ENCODE peak calls at places on chromosomes 4 and X, in four cellular contexts. T, Y, H and G are unnamed samples.

GRCh38 chr4:143188325-143189088 is 3.8 kb downstream of the USP38 start:
- DNase-seq in T (no peak), H (no peak), Y (peak), G (no peak)

GRCh38 chr4:41160010-41160789 is 54.1 kb downstream of the APBB2 start:
- DNase-seq in T (peak), Y (peak), H (no peak), G (no peak)

GRCh38 chrX:68912113-68912980 is 83.5 kb downstream of the EFNB1 start:
- DNase-seq in H (no peak), T (no peak), Y (peak), G (no peak)

GRCh38 chrX:49111846-49112245 is 11.7 kb downstream of the GPKOW start:
- DNase-seq in T (no peak), H (no peak), Y (no peak), G (no peak)

GRCh38 chr4:26257850-26258249 is 63.0 kb upstream of the RBPJ start:
- DNase-seq in T (no peak), Y (no peak), H (no peak), G (no peak)

GRCh38 chr4:146382194-146382593 is 139.5 kb downstream of the SLC10A7 start:
- DNase-seq in H (no peak), Y (no peak), T (no peak), G (no peak)

GRCh38 chr4:153634737-153635353 is 49.2 kb upstream of the TLR2 start:
- DNase-seq in T (no peak), H (no peak), Y (peak), G (no peak)

GRCh38 chrX:113370001-113370400 is 529.4 kb upstream of the AMOT start:
- DNase-seq in T (no peak), Y (no peak), H (no peak), G (no peak)

GRCh38 chr4:6753103-6753560 is 29.4 kb upstream of the KIAA0232 start:
- DNase-seq in H (no peak), T (no peak), Y (no peak), G (no peak)

GRCh38 chrX:57655065-57655464 is 25.0 kb downstream of the NLRP2B start:
- DNase-seq in Y (no peak), T (no peak), H (no peak), G (no peak)

GRCh38 chrX:74438771-74439170 is 17.5 kb downstream of the SLC16A2 start:
- DNase-seq in H (no peak), T (no peak), Y (no peak), G (no peak)

GRCh38 chr4:48173055-48173991 is 39.3 kb upstream of the TXK start:
- DNase-seq in T (peak), Y (peak), H (no peak), G (no peak)

GRCh38 chr4:20137176-20137575 is 114.5 kb upstream of the SLIT2 start:
- DNase-seq in H (no peak), T (no peak), Y (peak), G (no peak)

GRCh38 chrX:68892134-68892533 is 63.3 kb downstream of the EFNB1 start:
- DNase-seq in Y (no peak), H (no peak), T (no peak), G (no peak)

GRCh38 chrX:18252644-18253359 is 32.1 kb upstream of the BEND2 start:
- DNase-seq in T (no peak), H (no peak), Y (no peak), G (no peak)

GRCh38 chr4:36323801-36324419 is 42.5 kb downstream of the DTHD1 start:
- DNase-seq in H (no peak), Y (no peak), T (no peak), G (no peak)

GRCh38 chr4:120869511-120870278 is 52.8 kb downstream of the PRDM5 start:
- DNase-seq in H (no peak), Y (no peak), T (no peak), G (no peak)

GRCh38 chr4:88779431-88779830 is 81.8 kb upstream of the NAP1L5 start:
- DNase-seq in Y (peak), T (no peak), H (no peak), G (no peak)

GRCh38 chr4:150462743-150463142 is 119.2 kb upstream of the MAB21L2 start:
- DNase-seq in T (no peak), Y (no peak), H (no peak), G (no peak)

GRCh38 chr4:83109480-83110221 is 4.9 kb downstream of the PLAC8 start:
- DNase-seq in Y (peak), H (peak), T (peak), G (no peak)

GRCh38 chrX:18351774-18352173 is 2.7 kb downstream of the SCML2 start:
- DNase-seq in Y (no peak), T (no peak), H (no peak), G (no peak)

GRCh38 chr4:72858328-72858727 is 211.2 kb downstream of the COX18 start:
- DNase-seq in H (no peak), T (no peak), Y (peak), G (no peak)

GRCh38 chr4:178970433-178971140 is 1528.3 kb upstream of the AGA start:
- DNase-seq in H (no peak), T (no peak), Y (no peak), G (no peak)

GRCh38 chr4:184647391-184648101 is 1.7 kb downstream of the CASP3 start:
- DNase-seq in H (no peak), T (no peak), Y (peak), G (no peak)

GRCh38 chr4:59127748-59128147 is 2017.6 kb upstream of the IGFBP7 start:
- DNase-seq in Y (no peak), H (no peak), T (no peak), G (no peak)

GRCh38 chrX:70033348-70033747 is 16.4 kb downstream of the AWAT2 start:
- DNase-seq in Y (peak), T (no peak), H (no peak), G (no peak)

GRCh38 chr4:141575884-141576283 is 60.5 kb upstream of the IL15 start:
- DNase-seq in Y (no peak), H (no peak), T (no peak), G (no peak)

GRCh38 chr4:164596927-164597326 is 157.0 kb upstream of the SMIM31 start:
- DNase-seq in Y (no peak), H (no peak), T (no peak), G (no peak)

GRCh38 chrX:101409043-101409442 is 1.0 kb downstream of the HNRNPH2 start:
- DNase-seq in T (no peak), H (no peak), Y (no peak), G (no peak)

GRCh38 chrX:19954707-19955106 is 36.2 kb downstream of the BCLAF3 start:
- DNase-seq in T (no peak), Y (no peak), H (no peak), G (no peak)

GRCh38 chr4:5192271-5192670 is 141.0 kb downstream of the STK32B start:
- DNase-seq in H (no peak), Y (no peak), T (no peak), G (no peak)

DNA sequence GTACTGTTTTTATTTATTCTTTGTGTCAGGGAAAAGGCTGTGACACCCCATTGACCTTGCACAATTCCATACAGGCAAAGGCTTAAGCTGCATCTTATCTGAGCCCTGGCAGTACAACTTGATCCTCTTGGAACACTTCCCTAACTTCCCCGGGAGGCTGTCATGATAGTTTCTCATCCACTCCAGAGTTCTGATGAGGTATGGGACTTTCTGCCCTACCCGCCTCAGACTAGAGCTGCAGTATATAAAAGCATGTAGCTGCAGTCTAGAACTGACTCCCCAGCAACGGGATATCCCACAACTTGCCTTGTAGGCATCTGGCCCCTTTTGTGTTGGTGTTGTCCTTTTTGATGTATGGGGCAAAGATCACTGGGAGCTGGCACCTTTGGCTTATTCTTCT is 72.7 kb downstream of the FNIP2 start:
- DNase-seq in T (no peak), Y (no peak), H (no peak), G (peak)
- H3K4me3 ChIP-seq in T (no peak), Y (no peak), H (no peak), G (peak)

DNA sequence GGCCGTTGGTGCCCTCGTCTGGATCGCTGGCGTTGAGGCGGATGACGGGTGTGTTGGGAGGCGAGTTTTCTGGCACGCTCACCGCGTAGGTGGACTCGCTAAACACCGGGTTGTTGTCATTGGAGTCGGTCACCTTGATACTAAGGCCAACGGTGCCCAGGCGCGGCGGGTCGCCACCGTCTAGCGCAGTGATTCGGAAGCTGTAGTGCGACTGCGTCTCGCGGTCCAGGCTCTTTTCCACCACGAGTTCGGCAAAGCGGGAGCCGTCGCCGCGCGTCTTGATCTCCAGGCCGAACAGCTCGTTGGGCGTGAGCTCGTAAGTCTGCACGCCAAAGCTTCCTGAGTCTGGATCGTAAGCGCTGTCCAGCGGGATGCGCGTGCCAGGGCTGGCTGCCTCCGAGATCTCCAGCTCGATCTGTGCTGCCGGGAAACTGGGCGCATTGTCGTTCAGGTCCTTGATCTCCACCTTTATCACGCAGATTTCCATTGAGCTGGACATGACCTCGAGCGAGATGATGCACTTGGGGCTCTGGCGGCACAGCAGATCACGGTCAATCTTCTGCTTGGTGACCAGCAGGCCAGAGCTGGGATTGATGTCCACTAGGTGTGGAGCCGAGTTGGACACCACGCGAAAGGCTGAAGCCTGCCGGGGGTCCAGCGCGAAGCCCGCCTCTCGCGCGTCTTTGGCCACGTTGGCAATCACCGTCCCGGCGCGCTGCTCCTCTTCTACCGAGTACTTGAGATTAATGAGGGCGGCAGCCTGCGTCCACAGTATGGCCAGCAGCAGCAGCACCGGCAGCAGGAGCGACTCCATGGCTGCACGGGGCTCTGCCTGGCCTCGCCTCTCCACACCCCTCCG is 2.1 kb downstream of the PCDH19 start:
- DNase-seq in H (no peak), T (no peak), Y (no peak), G (no peak)
- H3K4me3 ChIP-seq in H (no peak), T (no peak), Y (no peak), G (peak)

DNA sequence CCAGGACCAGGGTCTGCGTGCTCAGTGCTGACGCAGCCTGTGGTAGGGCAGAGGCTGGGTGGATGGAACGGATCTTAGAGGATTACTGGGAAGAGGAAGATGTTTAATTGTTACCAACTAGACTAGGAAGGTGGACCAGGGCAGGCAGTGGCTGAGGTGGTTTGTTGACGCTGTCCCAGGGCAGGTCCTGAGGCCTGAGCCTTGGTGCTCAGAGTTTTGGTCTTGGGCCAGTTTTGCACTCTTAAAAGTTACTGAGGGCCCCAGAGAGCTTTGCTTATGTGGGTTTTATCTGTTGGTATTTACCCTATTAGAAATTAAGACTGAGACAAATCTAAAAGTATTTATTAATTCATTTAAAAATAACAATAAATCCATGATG is 20.4 kb downstream of the RNF212 start:
- DNase-seq in T (no peak), Y (no peak), H (no peak), G (no peak)
- H3K4me3 ChIP-seq in T (no peak), Y (no peak), H (no peak), G (no peak)

GRCh38 chr4:7778524-7779193 is 161.0 kb downstream of the AFAP1 start:
- DNase-seq in Y (peak), T (no peak), H (no peak), G (peak)
- H3K4me3 ChIP-seq in Y (no peak), T (no peak), H (no peak), G (peak)

GRCh38 chr4:137106287-137106686 is 426.0 kb downstream of the PCDH18 start:
- DNase-seq in T (no peak), H (no peak), Y (no peak), G (no peak)

DNA sequence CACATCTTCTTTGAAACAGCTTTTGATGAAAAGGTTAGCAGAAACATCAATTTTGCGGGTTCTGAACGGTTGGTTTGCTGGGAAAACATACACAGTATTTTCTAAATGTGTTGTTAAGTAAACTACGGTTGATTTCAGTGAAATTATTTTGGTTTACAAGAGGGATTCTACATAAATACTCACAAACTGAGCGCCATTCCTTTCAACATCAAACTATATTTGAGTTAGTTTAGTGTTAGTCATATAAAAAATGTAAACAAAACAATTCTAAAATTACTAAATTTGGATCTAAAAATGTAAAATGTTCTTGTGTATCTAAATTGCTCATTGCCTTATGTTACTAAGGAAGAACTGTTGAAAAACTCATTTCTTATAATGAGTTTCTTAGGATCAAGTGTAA is 425.6 kb downstream of the PCDH18 start:
- DNase-seq in T (no peak), Y (no peak), H (no peak), G (no peak)
- H3K4me3 ChIP-seq in T (no peak), Y (no peak), H (no peak), G (no peak)

GRCh38 chr4:10184501-10184938 is 67.9 kb upstream of the WDR1 start:
- DNase-seq in H (no peak), Y (no peak), T (no peak), G (no peak)

GRCh38 chr4:10184051-10184450 is 67.5 kb upstream of the WDR1 start:
- DNase-seq in Y (no peak), H (no peak), T (no peak), G (no peak)

GRCh38 chr4:10185518-10186227 is 69.1 kb upstream of the WDR1 start:
- DNase-seq in H (no peak), Y (no peak), T (no peak), G (peak)

GRCh38 chr4:10188400-10189004 is 71.9 kb upstream of the WDR1 start:
- DNase-seq in Y (no peak), H (no peak), T (no peak), G (no peak)

DNA sequence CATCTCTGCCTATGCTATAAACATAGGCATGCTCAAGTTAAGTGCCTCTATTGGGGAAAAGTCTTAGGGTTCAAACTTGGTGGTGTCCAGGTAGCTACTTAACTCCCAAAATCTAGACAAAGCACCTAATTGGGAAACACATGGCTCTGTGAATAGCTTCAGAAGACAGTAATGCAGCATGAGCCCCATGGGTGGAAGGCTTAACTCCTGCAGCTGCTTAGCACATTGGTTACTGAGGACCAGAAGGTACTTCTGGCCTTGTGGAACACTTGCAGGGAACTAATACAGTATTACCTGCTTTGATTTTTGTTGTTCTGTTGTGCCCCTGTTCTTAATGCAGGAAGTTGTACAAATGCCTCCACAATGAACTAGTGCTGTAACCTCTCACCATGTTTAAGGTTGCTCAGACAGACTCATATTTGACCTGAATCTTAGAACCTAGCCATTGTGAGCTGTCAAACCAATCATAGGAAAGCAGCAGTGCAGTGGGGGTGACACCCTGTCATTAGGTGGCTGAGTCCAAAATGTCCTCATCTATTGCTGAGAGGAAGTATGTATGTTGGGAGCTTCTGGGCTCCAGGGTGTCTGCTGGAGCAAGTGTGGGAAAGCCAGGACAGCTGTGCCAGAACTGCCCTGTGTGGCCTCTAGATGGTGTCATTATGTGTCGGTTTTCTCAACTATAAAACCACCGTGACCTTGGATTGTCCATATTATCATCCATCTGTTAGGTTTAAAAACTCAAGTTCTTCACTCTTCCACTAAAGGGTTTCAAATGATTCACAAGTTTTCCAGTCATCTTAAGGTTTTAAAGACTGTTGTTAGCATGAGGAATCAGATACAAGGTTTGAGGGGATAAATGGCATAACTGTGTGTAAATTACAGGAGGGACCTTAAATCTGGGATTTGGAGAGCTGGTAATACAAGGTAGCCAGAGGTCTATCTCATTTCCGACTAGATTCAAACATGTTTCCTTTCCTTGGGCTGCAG is 69.9 kb upstream of the WDR1 start:
- DNase-seq in H (no peak), T (no peak), Y (no peak), G (no peak)
- H3K4me3 ChIP-seq in H (no peak), T (no peak), Y (no peak), G (no peak)

GRCh38 chr4:1784789-1785591 is 8.1 kb upstream of the FGFR3 start:
- DNase-seq in Y (no peak), H (no peak), T (no peak), G (peak)

GRCh38 chr4:1783011-1783410 is 10.1 kb upstream of the FGFR3 start:
- DNase-seq in T (no peak), H (no peak), Y (no peak), G (no peak)

GRCh38 chr4:1785592-1785991 is 7.5 kb upstream of the FGFR3 start:
- DNase-seq in H (no peak), Y (no peak), T (no peak), G (no peak)

GRCh38 chr4:1784395-1784788 is 8.7 kb upstream of the FGFR3 start:
- DNase-seq in H (no peak), Y (no peak), T (no peak), G (no peak)

GRCh38 chr4:1783970-1784369 is 9.1 kb upstream of the FGFR3 start:
- DNase-seq in H (no peak), Y (no peak), T (no peak), G (no peak)
- H3K4me3 ChIP-seq in H (no peak), Y (no peak), T (no peak), G (no peak)